ENCODE peak calls at places on chromosome 2, in eight cellular contexts. L is right atrium auricular region, X is brain microvascular endothelial cell, Y is retinal pigment epithelial cell, A is OCI-LY7, H is lung, C is heart left ventricle, J is NB4. R is an unnamed sample.

GRCh38 chr2:221596192-221596591 is 24.1 kb upstream of the EPHA4 start:
- DNase-seq in L (no peak), X (peak), Y (no peak), A (no peak), H (no peak), C (no peak), J (no peak), R (no peak)

GRCh38 chr2:172888704-172889103 is 153.1 kb downstream of the RAPGEF4 start:
- DNase-seq in L (no peak), X (no peak), Y (no peak), A (no peak), H (no peak), C (no peak), J (no peak), R (no peak)

GRCh38 chr2:197852127-197852526 is 47.7 kb downstream of the PLCL1 start:
- DNase-seq in L (no peak), X (no peak), Y (no peak), A (no peak), H (no peak), C (no peak), J (no peak), R (no peak)

GRCh38 chr2:198930170-198930569 is 527.6 kb downstream of the SATB2 start:
- DNase-seq in L (no peak), X (no peak), Y (no peak), A (peak), H (no peak), C (no peak), J (peak), R (no peak)

GRCh38 chr2:54810236-54810635 is 86.8 kb downstream of the EML6 start:
- DNase-seq in L (no peak), X (no peak), Y (no peak), A (no peak), H (no peak), C (no peak), J (no peak), R (no peak)

GRCh38 chr2:179677148-179677688 is 184.2 kb downstream of the ZNF385B start:
- DNase-seq in L (no peak), X (no peak), Y (no peak), A (peak), H (no peak), C (no peak), J (no peak), R (no peak)

GRCh38 chr2:173607601-173608311 is 253.1 kb downstream of the CDCA7 start:
- DNase-seq in L (no peak), X (no peak), Y (no peak), A (no peak), H (no peak), C (peak), J (peak), R (no peak)

GRCh38 chr2:164624296-164624695 is 3.0 kb upstream of the GRB14 start:
- DNase-seq in L (no peak), X (no peak), Y (no peak), A (no peak), H (no peak), C (no peak), J (no peak), R (no peak)

GRCh38 chr2:46720592-46721185 is 194.9 kb downstream of the MCFD2 start:
- DNase-seq in L (no peak), X (no peak), Y (no peak), A (no peak), H (no peak), C (no peak), J (no peak), R (no peak)

GRCh38 chr2:17270894-17271293 is 247.3 kb downstream of the RAD51AP2 start:
- DNase-seq in L (no peak), X (no peak), Y (no peak), A (peak), H (no peak), C (no peak), J (peak), R (no peak)

GRCh38 chr2:176107731-176108181 is 676 bp downstream of the HOXD11 start:
- DNase-seq in L (no peak), X (no peak), Y (no peak), A (no peak), H (no peak), C (no peak), J (no peak), R (no peak)

GRCh38 chr2:60539177-60539576 is 14.3 kb downstream of the BCL11A start:
- DNase-seq in L (no peak), X (no peak), Y (no peak), A (no peak), H (no peak), C (no peak), J (no peak), R (no peak)

GRCh38 chr2:16438571-16439294 is 226.9 kb downstream of the CYRIA start:
- DNase-seq in L (no peak), X (no peak), Y (no peak), A (no peak), H (no peak), C (no peak), J (no peak), R (no peak)

GRCh38 chr2:40087434-40087833 is 308.4 kb upstream of the THUMPD2 start:
- DNase-seq in L (no peak), X (no peak), Y (no peak), A (no peak), H (no peak), C (no peak), J (no peak), R (no peak)

GRCh38 chr2:74877781-74878433 is 44.0 kb downstream of the HK2 start:
- DNase-seq in L (no peak), X (no peak), Y (no peak), A (no peak), H (no peak), C (no peak), J (no peak), R (no peak)

GRCh38 chr2:153912798-153913396 is 41.2 kb downstream of the GALNT13 start:
- DNase-seq in L (no peak), X (no peak), Y (no peak), A (no peak), H (no peak), C (no peak), J (no peak), R (no peak)

GRCh38 chr2:16482485-16482884 is 183.1 kb downstream of the CYRIA start:
- DNase-seq in L (no peak), X (no peak), Y (no peak), A (no peak), H (no peak), C (no peak), J (no peak), R (no peak)

GRCh38 chr2:207505180-207505579 is 24.6 kb upstream of the CREB1 start:
- DNase-seq in L (no peak), X (no peak), Y (no peak), A (no peak), H (no peak), C (no peak), J (no peak), R (no peak)

GRCh38 chr2:170177950-170178781 is at the start of gene MYO3B:
- DNase-seq in L (no peak), X (no peak), Y (peak), A (no peak), H (no peak), C (no peak), J (no peak), R (no peak)

GRCh38 chr2:43131890-43132522 is 94.4 kb downstream of the ZFP36L2 start:
- DNase-seq in L (no peak), X (no peak), Y (no peak), A (no peak), H (no peak), C (no peak), J (peak), R (no peak)

GRCh38 chr2:160996584-160996983 is 163.6 kb upstream of the TANK start:
- DNase-seq in L (no peak), X (no peak), Y (no peak), A (no peak), H (no peak), C (no peak), J (no peak), R (no peak)

GRCh38 chr2:85768713-85769112 is 14.9 kb downstream of the ATOH8 start:
- DNase-seq in L (peak), X (peak), Y (no peak), A (no peak), H (no peak), C (peak), J (no peak), R (no peak)

GRCh38 chr2:121295911-121296650 is 11.1 kb upstream of the TFCP2L1 start:
- DNase-seq in L (peak), X (no peak), Y (no peak), A (no peak), H (no peak), C (no peak), J (no peak), R (peak)

GRCh38 chr2:204550738-204551137 is 5.5 kb downstream of the PARD3B start:
- DNase-seq in L (no peak), X (peak), Y (no peak), A (no peak), H (no peak), C (no peak), J (no peak), R (no peak)

GRCh38 chr2:171266102-171266501 is 105.4 kb upstream of the TLK1 start:
- DNase-seq in L (no peak), X (no peak), Y (no peak), A (peak), H (no peak), C (no peak), J (no peak), R (no peak)

GRCh38 chr2:143163499-143163898 is 34.3 kb downstream of the ARHGAP15 start:
- DNase-seq in L (no peak), X (no peak), Y (no peak), A (no peak), H (no peak), C (no peak), J (no peak), R (no peak)

GRCh38 chr2:143162997-143163396 is 33.8 kb downstream of the ARHGAP15 start:
- DNase-seq in L (no peak), X (no peak), Y (no peak), A (no peak), H (no peak), C (no peak), J (no peak), R (no peak)

GRCh38 chr2:143165291-143165690 is 36.1 kb downstream of the ARHGAP15 start:
- DNase-seq in L (no peak), X (no peak), Y (no peak), A (no peak), H (no peak), C (no peak), J (no peak), R (no peak)

GRCh38 chr2:143160732-143161707 is 31.8 kb downstream of the ARHGAP15 start:
- DNase-seq in L (no peak), X (no peak), Y (peak), A (no peak), H (no peak), C (no peak), J (no peak), R (no peak)

DNA sequence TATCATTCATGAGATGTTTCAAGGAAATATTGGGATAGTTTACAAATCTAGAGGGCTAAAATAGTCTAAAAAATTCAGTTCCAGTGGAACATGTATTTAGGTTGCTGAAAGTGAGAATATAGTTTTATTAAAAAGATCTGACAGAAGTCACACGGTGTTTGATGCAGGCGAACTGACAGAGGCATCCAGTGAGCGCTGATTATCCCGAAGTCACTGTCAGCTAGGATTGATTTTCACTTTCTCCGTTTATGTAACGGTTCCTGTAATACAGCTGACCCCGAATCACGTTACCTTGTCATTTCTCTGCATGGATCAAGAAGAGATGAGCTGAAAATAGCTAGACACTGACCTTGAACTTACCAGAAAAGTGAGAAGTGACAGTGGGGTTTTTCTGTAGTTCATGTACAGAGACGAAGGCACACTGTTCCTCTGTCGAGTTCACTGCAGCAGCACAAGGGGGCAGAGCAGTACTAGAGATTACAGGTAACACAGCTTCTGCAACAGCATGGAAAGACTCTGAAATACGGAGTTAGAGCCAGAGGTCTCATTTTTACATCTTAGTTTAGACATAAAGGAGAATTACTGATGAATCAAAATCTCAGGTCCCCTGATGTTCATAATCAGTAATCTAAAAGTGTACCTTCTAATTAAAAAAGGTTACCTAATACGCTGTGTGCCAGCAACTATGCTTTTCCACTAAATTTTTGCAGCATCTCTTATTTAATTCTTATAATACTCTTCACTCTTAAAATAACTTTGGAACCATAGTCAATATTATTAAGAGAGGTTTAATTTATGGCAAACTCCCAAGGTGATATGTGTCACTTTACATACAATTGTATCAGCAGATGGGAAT is 33.0 kb downstream of the ARHGAP15 start:
- DNase-seq in L (no peak), X (peak), Y (peak), A (peak), H (no peak), C (peak), J (peak), R (no peak)
- TF ChIP-seq CTCF in L (no peak), X (peak), Y (peak), A (peak), H (peak), C (peak), J (peak), R (peak)

GRCh38 chr2:28869494-28870145 is 489 bp downstream of the TRMT61B start:
- DNase-seq in L (no peak), X (no peak), Y (no peak), A (no peak), H (no peak), C (no peak), J (no peak), R (no peak)

GRCh38 chr2:28868611-28869010 is 1.5 kb downstream of the TRMT61B start:
- DNase-seq in L (no peak), X (no peak), Y (no peak), A (no peak), H (no peak), C (no peak), J (no peak), R (no peak)

GRCh38 chr2:28871620-28872019 is 1.5 kb upstream of the TRMT61B start:
- DNase-seq in L (no peak), X (no peak), Y (no peak), A (no peak), H (no peak), C (no peak), J (no peak), R (no peak)

GRCh38 chr2:28870146-28870891 is at the start of gene TRMT61B:
- DNase-seq in L (peak), X (peak), Y (peak), A (peak), H (peak), C (peak), J (peak), R (peak)
- TF ChIP-seq CTCF in L (no peak), X (no peak), Y (no peak), A (no peak), H (peak), C (no peak), J (no peak), R (no peak)

GRCh38 chr2:104733544-104733943 is 120.4 kb upstream of the POU3F3 start:
- DNase-seq in L (no peak), X (no peak), Y (no peak), A (peak), H (no peak), C (no peak), J (peak), R (no peak)
- TF ChIP-seq CTCF in L (no peak), X (peak), Y (no peak), A (peak), H (no peak), C (peak), J (peak), R (peak)

GRCh38 chr2:37997629-37998028 is 72.5 kb downstream of the RMDN2 start:
- DNase-seq in L (no peak), X (no peak), Y (no peak), A (no peak), H (no peak), C (no peak), J (no peak), R (no peak)

GRCh38 chr2:37992631-37993030 is 67.5 kb downstream of the RMDN2 start:
- DNase-seq in L (no peak), X (no peak), Y (no peak), A (no peak), H (no peak), C (no peak), J (no peak), R (no peak)

GRCh38 chr2:37993135-37993534 is 68.0 kb downstream of the RMDN2 start:
- DNase-seq in L (no peak), X (peak), Y (no peak), A (no peak), H (no peak), C (no peak), J (peak), R (no peak)
- TF ChIP-seq CTCF in L (no peak), X (peak), Y (peak), A (no peak), H (no peak), C (no peak), J (no peak), R (peak)

GRCh38 chr2:65075605-65076344 is 19.6 kb downstream of the CEP68 start:
- DNase-seq in L (no peak), X (peak), Y (no peak), A (no peak), H (peak), C (peak), J (no peak), R (no peak)
- TF ChIP-seq CTCF in L (no peak), X (no peak), Y (no peak), A (no peak), H (no peak), C (peak), J (no peak), R (no peak)

DNA sequence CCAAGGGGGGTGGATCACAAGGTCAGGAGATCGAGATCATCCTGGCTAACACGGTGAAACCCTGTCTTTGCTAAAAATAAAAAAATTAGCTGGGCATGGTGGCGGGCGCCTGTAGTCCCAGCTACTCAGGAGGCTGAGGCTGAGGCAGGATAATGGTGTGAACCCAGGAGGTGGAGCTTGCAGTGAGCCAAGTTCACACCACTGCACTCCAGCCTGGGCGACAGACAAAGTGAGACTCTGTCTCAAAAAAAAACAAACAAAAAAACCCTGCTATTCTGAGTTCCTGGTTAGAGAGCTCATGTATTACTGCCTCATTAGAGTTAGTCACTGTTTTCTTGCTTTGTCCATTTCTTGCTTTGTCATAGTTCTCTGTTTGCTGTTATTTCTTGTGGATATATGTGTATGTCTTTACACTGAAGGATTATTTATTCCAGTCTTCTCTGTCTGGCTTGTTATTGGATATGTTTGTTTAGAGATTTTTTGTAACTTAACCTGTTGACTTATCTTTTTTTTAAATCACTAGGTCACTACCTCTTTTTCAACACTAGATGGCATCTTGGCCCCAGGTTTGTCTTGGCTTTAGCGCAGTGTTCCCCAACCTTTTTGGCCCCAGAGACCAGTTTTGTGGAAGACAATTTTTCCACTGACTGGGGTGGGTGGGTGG is 17.0 kb downstream of the TTLL4 start:
- DNase-seq in L (no peak), X (no peak), Y (no peak), A (peak), H (no peak), C (no peak), J (peak), R (no peak)
- TF ChIP-seq CTCF in L (no peak), X (peak), Y (peak), A (peak), H (no peak), C (peak), J (peak), R (peak)

DNA sequence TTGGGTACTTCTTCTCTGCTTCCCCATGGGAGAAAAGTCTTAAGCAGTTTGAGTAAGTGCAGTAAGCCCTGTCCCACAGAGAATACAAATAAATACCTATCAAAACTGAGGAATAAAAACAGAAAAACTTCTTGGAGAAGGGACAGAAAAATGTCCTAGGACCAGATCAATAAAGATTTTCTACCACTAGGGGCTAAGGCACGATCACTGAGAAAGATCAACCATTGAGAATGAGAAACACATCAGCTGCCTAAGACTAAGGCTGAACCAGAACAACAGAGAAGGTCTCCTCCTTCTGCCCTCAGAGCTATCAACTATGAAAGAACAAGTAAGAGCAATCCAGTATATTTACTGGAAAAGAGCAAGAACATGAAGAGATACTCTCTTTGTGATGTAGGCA is 763.6 kb upstream of the LRRTM1 start:
- DNase-seq in L (no peak), X (no peak), Y (no peak), A (no peak), H (no peak), C (no peak), J (no peak), R (no peak)
- TF ChIP-seq CTCF in L (no peak), X (no peak), Y (no peak), A (no peak), H (no peak), C (no peak), J (no peak), R (no peak)

DNA sequence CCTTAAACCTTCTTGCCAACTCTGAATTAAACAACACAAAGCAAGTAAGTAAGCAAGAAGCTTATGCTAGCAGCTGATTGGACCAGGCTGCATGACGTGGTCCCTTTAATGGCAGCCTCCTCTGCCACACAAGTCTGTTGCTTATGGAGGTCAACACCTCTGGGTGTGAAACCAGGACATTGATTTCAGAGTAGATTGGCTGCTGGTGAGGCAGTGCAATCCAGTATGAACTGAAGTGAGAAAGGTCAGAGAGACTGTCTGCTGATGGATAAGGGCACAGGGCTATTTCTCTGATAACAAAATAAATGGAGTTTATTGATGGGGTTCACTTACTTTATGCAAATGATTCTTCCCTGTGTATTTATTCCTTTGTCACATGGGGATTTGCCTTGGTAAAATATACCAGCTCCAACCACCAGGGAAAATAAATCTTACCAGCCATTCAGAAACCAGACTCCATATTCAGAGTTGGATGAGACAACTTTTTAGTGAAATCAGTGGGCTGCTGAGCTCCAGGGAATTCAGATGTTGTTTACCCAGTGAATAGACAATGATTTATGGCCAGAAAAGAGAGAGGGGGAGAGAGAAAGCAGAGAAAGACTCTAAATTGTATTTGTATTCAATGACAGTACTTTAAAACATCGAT is 112.3 kb upstream of the NCKAP5 start:
- DNase-seq in L (no peak), X (no peak), Y (no peak), A (no peak), H (no peak), C (no peak), J (no peak), R (no peak)
- TF ChIP-seq CTCF in L (no peak), X (no peak), Y (no peak), A (no peak), H (no peak), C (no peak), J (no peak), R (no peak)

GRCh38 chr2:231685349-231686191 is 22.8 kb upstream of the PTMA start:
- DNase-seq in L (no peak), X (no peak), Y (no peak), A (peak), H (no peak), C (no peak), J (peak), R (no peak)
- TF ChIP-seq CTCF in L (no peak), X (peak), Y (peak), A (peak), H (no peak), C (no peak), J (peak), R (peak)

GRCh38 chr2:101369100-101369499 is 18.2 kb downstream of the CREG2 start:
- DNase-seq in L (no peak), X (no peak), Y (no peak), A (no peak), H (no peak), C (no peak), J (no peak), R (peak)
- TF ChIP-seq CTCF in L (no peak), X (no peak), Y (no peak), A (no peak), H (no peak), C (no peak), J (no peak), R (no peak)

R was measured in osteocyte.